ENCODE peak calls at places on chromosome 11, in eight cellular contexts. A is AML-193, R is GM23338, Q is NT2/D1, Y is SK-N-SH, P is Daoy, E is renal cortical epithelial cell, X is aorta. C is an unnamed sample.

GRCh38 chr11:59755701-59756495 is 722 bp downstream of the STX3 start:
- DNase-seq in A (peak; percentile 30), R (peak; percentile 70), Q (peak; percentile 35), Y (peak; percentile 62), P (peak; percentile 80), E (peak; percentile 91), X (peak; percentile 94), C (peak; percentile 86)

GRCh38 chr11:33892906-33893594 is 1.2 kb upstream of the LMO2 start:
- DNase-seq in A (no peak), R (no peak), Q (no peak), Y (no peak), P (peak; percentile 17), E (no peak), X (no peak), C (no peak)

GRCh38 chr11:5280582-5281102 is 10.9 kb upstream of the HBE1 start:
- DNase-seq in A (peak; percentile 34), R (peak; percentile 51), Q (peak; percentile 66), Y (no peak), P (peak; percentile 93), E (peak; percentile 99), X (peak; percentile 86), C (peak; percentile 76)

GRCh38 chr11:63745304-63746170 is 23.0 kb downstream of the ZFTA start:
- DNase-seq in A (peak; percentile 13), R (no peak), Q (no peak), Y (no peak), P (no peak), E (peak; percentile 18), X (no peak), C (no peak)

GRCh38 chr11:19869466-19869865 is 156.8 kb downstream of the NAV2 start:
- DNase-seq in A (no peak), R (no peak), Q (no peak), Y (no peak), P (no peak), E (no peak), X (no peak), C (no peak)

GRCh38 chr11:14981507-14981906 is 9.4 kb upstream of the CALCA start:
- DNase-seq in A (no peak), R (no peak), Q (no peak), Y (no peak), P (no peak), E (no peak), X (no peak), C (no peak)

GRCh38 chr11:925496-926301 is at the start of gene AP2A2:
- DNase-seq in A (peak; percentile 61), R (peak; percentile 96), Q (peak; percentile 91), Y (peak; percentile 99), P (peak; percentile 93), E (peak; percentile 47), X (peak; percentile 96), C (peak; percentile 85)

GRCh38 chr11:47185305-47186075 is 744 bp downstream of the PACSIN3 start:
- DNase-seq in A (no peak), R (peak; percentile 97), Q (no peak), Y (peak; percentile 63), P (peak; percentile 57), E (no peak), X (peak; percentile 84), C (no peak)

GRCh38 chr11:75766449-75767227 is 1.9 kb upstream of the DGAT2 start:
- DNase-seq in A (no peak), R (no peak), Q (no peak), Y (no peak), P (no peak), E (no peak), X (no peak), C (peak; percentile 8)

GRCh38 chr11:47923667-47924066 is 56.7 kb upstream of the PTPRJ start:
- DNase-seq in A (no peak), R (no peak), Q (no peak), Y (no peak), P (peak; percentile 47), E (no peak), X (no peak), C (no peak)

GRCh38 chr11:22567759-22568158 is 57.9 kb downstream of the FANCF start:
- DNase-seq in A (no peak), R (no peak), Q (no peak), Y (no peak), P (no peak), E (no peak), X (no peak), C (no peak)

GRCh38 chr11:95714853-95715776 is 74.5 kb downstream of the FAM76B start:
- DNase-seq in A (no peak), R (no peak), Q (no peak), Y (no peak), P (no peak), E (peak; percentile 74), X (no peak), C (no peak)

GRCh38 chr11:20529757-20530156 is 69.7 kb upstream of the SLC6A5 start:
- DNase-seq in A (no peak), R (no peak), Q (no peak), Y (no peak), P (peak; percentile 21), E (no peak), X (no peak), C (no peak)

GRCh38 chr11:132358573-132358953 is 988.1 kb downstream of the NTM start:
- DNase-seq in A (no peak), R (no peak), Q (no peak), Y (no peak), P (no peak), E (no peak), X (no peak), C (no peak)

GRCh38 chr11:104522650-104523049 is 358.7 kb upstream of the PDGFD start:
- DNase-seq in A (no peak), R (no peak), Q (no peak), Y (peak; percentile 25), P (no peak), E (no peak), X (no peak), C (no peak)

GRCh38 chr11:126355926-126356897 is 726 bp downstream of the ST3GAL4 start:
- DNase-seq in A (peak; percentile 49), R (peak; percentile 57), Q (no peak), Y (peak; percentile 58), P (peak; percentile 52), E (no peak), X (peak; percentile 84), C (peak; percentile 76)

GRCh38 chr11:2387266-2387982 is 10.3 kb downstream of the CD81 start:
- DNase-seq in A (no peak), R (no peak), Q (no peak), Y (peak; percentile 83), P (no peak), E (peak; percentile 11), X (no peak), C (no peak)

GRCh38 chr11:30128269-30128932 is 102.4 kb upstream of the FSHB start:
- DNase-seq in A (peak; percentile 18), R (peak; percentile 68), Q (no peak), Y (peak; percentile 20), P (peak; percentile 9), E (peak; percentile 36), X (no peak), C (no peak)

GRCh38 chr11:65574963-65575567 is 788 bp upstream of the EHBP1L1 start:
- DNase-seq in A (no peak), R (peak; percentile 43), Q (no peak), Y (no peak), P (peak; percentile 56), E (peak; percentile 26), X (no peak), C (no peak)

GRCh38 chr11:17351510-17352176 is at the start of gene NCR3LG1:
- DNase-seq in A (no peak), R (peak; percentile 77), Q (no peak), Y (peak; percentile 73), P (no peak), E (peak; percentile 37), X (peak; percentile 89), C (peak; percentile 78)

GRCh38 chr11:47768090-47768620 is 1.0 kb upstream of the FNBP4 start:
- DNase-seq in A (peak; percentile 34), R (peak; percentile 65), Q (no peak), Y (peak; percentile 72), P (peak; percentile 64), E (peak; percentile 83), X (peak; percentile 82), C (no peak)

GRCh38 chr11:46560300-46561025 is 33.4 kb downstream of the AMBRA1 start:
- DNase-seq in A (peak; percentile 52), R (no peak), Q (no peak), Y (no peak), P (peak; percentile 31), E (peak; percentile 48), X (no peak), C (no peak)

GRCh38 chr11:116797816-116798215 is 6.1 kb upstream of the APOA5 start:
- DNase-seq in A (no peak), R (no peak), Q (no peak), Y (no peak), P (no peak), E (no peak), X (no peak), C (no peak)

GRCh38 chr11:119284344-119285157 is 32.4 kb downstream of the MCAM start:
- DNase-seq in A (peak; percentile 16), R (peak; percentile 58), Q (no peak), Y (peak; percentile 36), P (no peak), E (peak; percentile 70), X (no peak), C (no peak)

GRCh38 chr11:117396970-117397369 is 69.3 kb downstream of the CEP164 start:
- DNase-seq in A (no peak), R (no peak), Q (no peak), Y (no peak), P (no peak), E (no peak), X (peak; percentile 32), C (no peak)

GRCh38 chr11:70712471-70712870 is 314.1 kb downstream of the CTTN start:
- DNase-seq in A (no peak), R (peak; percentile 58), Q (no peak), Y (no peak), P (peak; percentile 74), E (no peak), X (no peak), C (no peak)

GRCh38 chr11:63841554-63841953 is 2.6 kb downstream of the MARK2 start:
- DNase-seq in A (peak; percentile 8), R (peak; percentile 64), Q (no peak), Y (no peak), P (peak; percentile 41), E (peak; percentile 89), X (peak; percentile 77), C (no peak)

C was measured in CD14-positive monocyte.